ENCODE peak calls at places on chromosomes 1 and 21, in six cellular contexts. M, E, O, H, S and N are unnamed samples.

GRCh38 chr21:42552407-42553336 is 39.0 kb downstream of the SLC37A1 start:
- DNase-seq in O (no peak), E (no peak), H (no peak), M (no peak), S (peak; percentile 6), N (no peak)

GRCh38 chr1:227043755-227044154 is 103.7 kb downstream of the COQ8A start:
- DNase-seq in S (no peak), M (no peak), O (peak; percentile 32), H (peak; percentile 31), E (no peak), N (no peak)

GRCh38 chr21:25107708-25108107 is 499.6 kb downstream of the MRPL39 start:
- DNase-seq in E (no peak), O (peak; percentile 79), H (peak; percentile 73), S (no peak), M (no peak), N (no peak)

GRCh38 chr1:152658649-152659048 is 4.5 kb upstream of the LCE2D start:
- DNase-seq in H (no peak), O (no peak), E (no peak), M (no peak), S (no peak), N (no peak)

GRCh38 chr1:226653311-226653921 is 85.7 kb downstream of the ITPKB start:
- DNase-seq in H (no peak), E (no peak), S (peak; percentile 60), O (no peak), M (no peak), N (no peak)

GRCh38 chr1:85502625-85503083 is 37.7 kb upstream of the DDAH1 start:
- DNase-seq in S (peak; percentile 53), E (no peak), H (peak; percentile 79), O (peak; percentile 86), M (peak; percentile 69), N (peak; percentile 74)

GRCh38 chr21:25961042-25961441 is 209.5 kb downstream of the APP start:
- DNase-seq in O (no peak), S (no peak), H (no peak), M (no peak), E (no peak), N (no peak)

GRCh38 chr1:47179988-47180563 is 9.8 kb downstream of the PDZK1IP1 start:
- DNase-seq in S (no peak), M (no peak), O (no peak), H (no peak), E (no peak), N (no peak)

GRCh38 chr1:999797-1000356 is at the start of gene HES4:
- DNase-seq in H (peak; percentile 97), S (peak; percentile 92), E (peak; percentile 92), O (peak; percentile 95), M (peak; percentile 72), N (peak; percentile 91)

GRCh38 chr1:30823627-30823968 is 66.0 kb upstream of the LAPTM5 start:
- DNase-seq in E (no peak), O (no peak), H (peak; percentile 21), S (no peak), M (no peak), N (no peak)

GRCh38 chr1:234750922-234751595 is 141.1 kb upstream of the IRF2BP2 start:
- DNase-seq in S (no peak), O (no peak), E (no peak), M (no peak), H (no peak), N (no peak)

GRCh38 chr1:164803366-164803765 is 244.4 kb downstream of the PBX1 start:
- DNase-seq in E (no peak), O (no peak), H (no peak), S (no peak), M (no peak), N (no peak)

GRCh38 chr1:246324711-246325110 is 182.4 kb downstream of the SMYD3 start:
- DNase-seq in E (no peak), M (no peak), O (peak; percentile 56), H (peak; percentile 43), S (no peak), N (no peak)

GRCh38 chr21:37907076-37907475 is 9.2 kb downstream of the KCNJ6 start:
- DNase-seq in H (peak; percentile 23), O (no peak), E (no peak), M (no peak), S (no peak), N (no peak)

GRCh38 chr1:27405074-27405473 is 12.7 kb downstream of the GPR3 start:
- DNase-seq in E (peak; percentile 35), S (no peak), M (no peak), H (no peak), O (no peak), N (no peak)

GRCh38 chr1:15063783-15064182 is 89.8 kb upstream of the TMEM51 start:
- DNase-seq in O (no peak), E (no peak), H (no peak), M (no peak), S (no peak), N (no peak)

GRCh38 chr1:15063346-15063745 is 90.2 kb upstream of the TMEM51 start:
- DNase-seq in H (no peak), O (no peak), E (no peak), S (no peak), M (no peak), N (no peak)

GRCh38 chr1:15065736-15066135 is 87.8 kb upstream of the TMEM51 start:
- DNase-seq in O (no peak), S (no peak), H (no peak), M (no peak), E (no peak), N (no peak)

GRCh38 chr1:15065291-15065690 is 88.3 kb upstream of the TMEM51 start:
- DNase-seq in H (no peak), E (no peak), S (no peak), O (no peak), M (no peak), N (no peak)

DNA sequence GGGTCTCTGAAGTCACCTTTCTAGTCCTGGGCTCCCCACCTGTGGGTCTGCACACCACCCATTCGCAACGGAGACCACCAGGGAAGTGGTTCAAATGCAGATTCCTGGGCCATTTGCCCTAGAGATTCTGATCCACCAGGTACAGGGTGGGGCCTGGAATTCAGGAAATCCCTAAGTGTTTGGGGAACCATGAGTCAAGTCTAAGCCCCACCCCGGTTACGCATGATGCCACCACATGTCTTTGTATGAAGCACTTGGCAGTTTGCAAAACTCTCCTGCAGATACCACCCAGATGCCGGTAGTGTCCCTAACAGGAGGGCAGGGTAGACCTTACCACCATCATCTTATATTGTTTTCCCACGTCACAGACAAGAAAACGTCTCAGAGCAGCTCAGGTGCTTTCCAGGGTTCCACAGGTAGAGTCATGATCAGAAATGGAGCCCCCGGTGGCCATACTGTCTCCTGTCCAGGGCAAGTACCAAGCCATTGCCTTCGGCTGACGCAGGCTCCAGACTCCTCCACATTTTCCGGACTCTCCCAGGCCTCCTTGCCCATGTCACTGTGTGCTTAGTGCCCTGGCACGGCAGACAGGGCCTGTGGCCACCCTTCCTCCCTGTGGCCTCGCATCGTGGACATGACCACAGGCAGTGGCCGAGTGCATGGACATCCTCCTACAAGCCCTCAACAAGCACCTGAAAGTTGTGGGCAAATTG is 89.2 kb upstream of the TMEM51 start:
- DNase-seq in S (no peak), M (no peak), O (no peak), E (no peak), H (peak; percentile 22), N (no peak)
- TF ChIP-seq CTCF in S (no peak), M (no peak), O (peak; percentile 11), E (no peak), H (peak; percentile 26), N (no peak)

DNA sequence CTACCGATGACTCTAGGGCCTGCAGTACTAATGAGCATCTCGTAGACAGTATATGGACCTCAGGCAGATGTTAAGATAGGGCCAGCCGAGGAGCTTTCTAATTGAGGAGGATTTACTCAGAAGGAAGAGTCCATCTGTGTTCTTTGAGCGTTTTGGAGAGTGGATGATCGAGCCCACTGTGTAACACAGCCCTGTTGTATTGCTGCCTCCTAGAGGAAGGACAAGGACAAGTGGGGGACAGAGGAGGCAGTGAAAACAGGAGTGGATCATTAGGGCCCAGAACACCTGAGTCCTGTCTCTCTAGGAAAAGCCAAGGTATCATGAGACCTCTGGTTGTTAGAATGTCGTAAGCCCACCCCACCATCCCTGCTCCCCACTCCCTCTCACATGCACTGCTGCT is 62.9 kb downstream of the TBX19 start:
- DNase-seq in S (no peak), E (no peak), M (no peak), O (peak; percentile 30), H (peak; percentile 34), N (peak; percentile 10)
- TF ChIP-seq CTCF in S (no peak), E (no peak), M (no peak), O (peak; percentile 44), H (peak; percentile 65), N (peak; percentile 20)

GRCh38 chr1:114033219-114033706 is 54.0 kb downstream of the OLFML3 start:
- DNase-seq in S (no peak), E (peak; percentile 21), O (peak; percentile 60), H (peak; percentile 88), M (no peak), N (no peak)
- TF ChIP-seq CTCF in S (peak; percentile 28), E (peak; percentile 73), O (peak; percentile 64), H (peak; percentile 86), M (no peak), N (no peak)

GRCh38 chr21:32083175-32083574 is 195.7 kb downstream of the MIS18A start:
- DNase-seq in S (no peak), E (no peak), O (peak; percentile 52), M (no peak), H (no peak), N (no peak)
- TF ChIP-seq CTCF in S (no peak), E (no peak), O (no peak), M (no peak), H (no peak), N (no peak)

DNA sequence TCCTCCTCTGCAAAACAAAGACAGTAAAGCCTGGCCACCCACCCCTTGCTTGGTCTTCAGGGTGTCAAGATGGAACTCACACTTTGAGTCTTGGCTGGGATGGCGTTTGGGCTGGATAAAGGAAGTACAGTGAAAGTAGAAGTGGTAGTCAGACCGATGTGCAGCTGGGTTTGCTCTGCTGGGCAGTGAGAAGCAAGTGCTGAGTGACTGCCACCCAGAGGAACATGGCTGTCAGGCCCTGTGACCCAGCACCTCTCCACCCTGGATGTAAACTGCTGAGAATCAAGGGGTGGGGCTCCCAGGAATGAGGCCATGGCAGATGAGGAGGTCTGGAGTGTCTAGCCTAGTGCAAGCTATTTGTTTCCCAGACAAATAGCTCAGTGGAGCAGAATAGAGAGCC is 51.2 kb downstream of the POFUT2 start:
- DNase-seq in O (no peak), E (no peak), S (no peak), H (peak; percentile 19), M (no peak), N (no peak)
- TF ChIP-seq CTCF in O (no peak), E (no peak), S (no peak), H (peak; percentile 22), M (no peak), N (no peak)